ENCODE peak calls at places on chromosomes 12 and 14, in eight cellular contexts. J is OCI-LY7; W is A549; K is thyroid gland; L is CD8-positive, alpha-beta T cell; A is Panc1; I is neuronal stem cell; U is testis. F is an unnamed sample.

GRCh38 chr14:32702571-32702970 is 236.1 kb upstream of the NPAS3 start:
- DNase-seq in I (peak; percentile 47), L (no peak), K (peak; percentile 30), J (peak; percentile 14), U (peak; percentile 58), W (no peak), A (no peak), F (no peak)

GRCh38 chr12:45379261-45379660 is 163.4 kb downstream of the ANO6 start:
- DNase-seq in L (no peak), I (no peak), A (peak; percentile 33), K (no peak), W (no peak), U (no peak), J (no peak), F (no peak)

GRCh38 chr14:92586001-92586947 is 72.7 kb downstream of the RIN3 start:
- DNase-seq in K (no peak), L (peak; percentile 62), A (no peak), I (no peak), J (no peak), U (no peak), W (no peak), F (no peak)

GRCh38 chr12:89016970-89017778 is 335.1 kb downstream of the DUSP6 start:
- DNase-seq in U (peak; percentile 48), J (peak; percentile 71), W (peak; percentile 24), K (peak; percentile 6), A (peak; percentile 51), L (no peak), I (peak; percentile 62), F (peak; percentile 90)

GRCh38 chr14:22427771-22428228 is 161.2 kb downstream of the DAD1 start:
- DNase-seq in L (no peak), I (no peak), U (no peak), W (peak; percentile 13), K (peak; percentile 64), A (no peak), J (no peak), F (no peak)

GRCh38 chr12:110269622-110270124 is 11.4 kb upstream of the ATP2A2 start:
- DNase-seq in K (no peak), W (peak; percentile 87), A (no peak), J (no peak), I (no peak), U (no peak), L (no peak), F (peak; percentile 44)

GRCh38 chr14:104298458-104298857 is 160.1 kb downstream of the KIF26A start:
- DNase-seq in J (no peak), I (no peak), U (no peak), A (no peak), K (no peak), W (no peak), L (no peak), F (no peak)

GRCh38 chr14:103883263-103883523 is 35.8 kb upstream of the PPP1R13B start:
- DNase-seq in L (no peak), A (no peak), J (no peak), I (no peak), U (no peak), K (no peak), W (no peak), F (no peak)

GRCh38 chr12:132921685-132922084 is 34.3 kb upstream of the CHFR start:
- DNase-seq in A (no peak), U (no peak), W (no peak), I (no peak), K (no peak), J (no peak), L (no peak), F (no peak)

GRCh38 chr14:68467425-68467824 is 325.4 kb downstream of the ZFP36L1 start:
- DNase-seq in W (no peak), L (no peak), I (no peak), J (no peak), A (no peak), K (no peak), U (no peak), F (no peak)

GRCh38 chr12:11592484-11592883 is 57.0 kb upstream of the ETV6 start:
- DNase-seq in L (no peak), K (no peak), U (no peak), J (no peak), I (no peak), W (no peak), A (no peak), F (no peak)

GRCh38 chr14:24639270-24639669 is 5.3 kb upstream of the GZMB start:
- DNase-seq in K (no peak), L (no peak), W (no peak), A (no peak), U (no peak), J (no peak), I (no peak), F (no peak)

GRCh38 chr14:24634158-24634557 is at the start of gene GZMB:
- DNase-seq in W (no peak), A (no peak), K (no peak), L (peak; percentile 77), J (no peak), U (no peak), I (no peak), F (no peak)

GRCh38 chr14:24639905-24640304 is 5.9 kb upstream of the GZMB start:
- DNase-seq in L (no peak), U (no peak), I (no peak), A (no peak), W (no peak), J (no peak), K (no peak), F (no peak)
- H3K4me1 ChIP-seq in L (no peaks in the 10 kb centered on the region), U (no peaks in the 10 kb centered on the region), I (no peaks in the 10 kb centered on the region), A (no peaks in the 10 kb centered on the region), W (no peaks in the 10 kb centered on the region), J (peaks cover 6% of the 10 kb centered on the region), K (no peaks in the 10 kb centered on the region), F (no peaks in the 10 kb centered on the region)

GRCh38 chr12:3418609-3419469 is 72.2 kb upstream of the PRMT8 start:
- DNase-seq in L (no peak), K (no peak), A (no peak), J (no peak), I (no peak), W (no peak), U (no peak), F (no peak)

GRCh38 chr12:3420693-3421092 is 70.3 kb upstream of the PRMT8 start:
- DNase-seq in K (peak; percentile 14), W (no peak), L (no peak), I (no peak), J (no peak), A (no peak), U (no peak), F (no peak)

GRCh38 chr12:3417937-3418336 is 73.1 kb upstream of the PRMT8 start:
- DNase-seq in K (no peak), J (no peak), I (no peak), W (no peak), U (no peak), L (no peak), A (no peak), F (no peak)

GRCh38 chr12:3421191-3421590 is 69.8 kb upstream of the PRMT8 start:
- DNase-seq in K (no peak), U (no peak), I (no peak), J (no peak), W (no peak), L (no peak), A (no peak), F (no peak)

GRCh38 chr12:3419538-3419937 is 71.5 kb upstream of the PRMT8 start:
- DNase-seq in U (no peak), A (no peak), J (no peak), L (no peak), I (peak; percentile 48), W (no peak), K (no peak), F (no peak)
- H3K27ac ChIP-seq in U (no peak overlapping the region), A (no peak overlapping the region), J (no peak overlapping the region), L (no peak overlapping the region), I (no peak overlapping the region), W (no peak overlapping the region), K (no peak overlapping the region), F (no peak overlapping the region)

DNA sequence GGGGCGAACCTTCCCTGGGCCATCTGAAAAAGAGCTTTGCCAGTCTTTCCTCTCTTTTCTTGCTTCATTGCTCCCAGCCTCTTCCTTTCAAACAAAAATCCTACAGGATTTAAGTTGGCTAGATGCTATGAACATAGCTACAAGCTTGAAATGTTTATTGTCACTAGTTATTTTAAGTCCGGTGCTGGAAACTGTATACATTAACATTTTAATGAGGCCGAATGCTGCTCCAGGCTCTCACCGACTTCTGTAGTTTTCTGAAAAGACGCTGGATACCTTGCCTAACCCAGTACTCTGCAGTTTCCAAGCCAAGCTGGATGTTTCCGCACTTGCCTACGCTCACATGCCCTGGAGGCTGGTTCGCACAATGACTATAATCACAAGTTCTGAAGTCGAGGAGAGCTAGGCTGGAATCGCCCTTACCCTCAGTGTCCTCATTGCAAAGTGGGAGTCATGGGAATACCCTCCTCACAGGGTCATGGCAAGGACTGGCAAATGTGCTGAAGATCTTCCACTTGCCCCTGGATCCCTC is 39.1 kb downstream of the LTBP2 start:
- DNase-seq in I (no peak), A (no peak), K (peak; percentile 74), W (no peak), L (no peak), U (no peak), J (no peak), F (peak; percentile 47)
- H3K4me3 ChIP-seq in I (peak overlapping the region; percentile 49), A (no peak overlapping the region), K (no peak overlapping the region), W (peak overlapping the region; percentile 25), L (no peak overlapping the region), U (no peak overlapping the region), J (no peak overlapping the region), F (peak overlapping the region; percentile 44)

GRCh38 chr12:108633534-108634224 is at the start of gene SELPLG:
- DNase-seq in L (peak; percentile 96), U (peak; percentile 41), K (peak; percentile 73), W (no peak), I (no peak), J (peak; percentile 97), A (no peak), F (no peak)
- H3K4me1 ChIP-seq in L (peaks cover 73% of the 10 kb centered on the region), U (peaks cover 7% of the 10 kb centered on the region), K (peaks cover 54% of the 10 kb centered on the region), W (peaks cover 35% of the 10 kb centered on the region), I (peaks cover 57% of the 10 kb centered on the region), J (peaks cover 88% of the 10 kb centered on the region), A (peaks cover 25% of the 10 kb centered on the region), F (peaks cover 71% of the 10 kb centered on the region)

DNA sequence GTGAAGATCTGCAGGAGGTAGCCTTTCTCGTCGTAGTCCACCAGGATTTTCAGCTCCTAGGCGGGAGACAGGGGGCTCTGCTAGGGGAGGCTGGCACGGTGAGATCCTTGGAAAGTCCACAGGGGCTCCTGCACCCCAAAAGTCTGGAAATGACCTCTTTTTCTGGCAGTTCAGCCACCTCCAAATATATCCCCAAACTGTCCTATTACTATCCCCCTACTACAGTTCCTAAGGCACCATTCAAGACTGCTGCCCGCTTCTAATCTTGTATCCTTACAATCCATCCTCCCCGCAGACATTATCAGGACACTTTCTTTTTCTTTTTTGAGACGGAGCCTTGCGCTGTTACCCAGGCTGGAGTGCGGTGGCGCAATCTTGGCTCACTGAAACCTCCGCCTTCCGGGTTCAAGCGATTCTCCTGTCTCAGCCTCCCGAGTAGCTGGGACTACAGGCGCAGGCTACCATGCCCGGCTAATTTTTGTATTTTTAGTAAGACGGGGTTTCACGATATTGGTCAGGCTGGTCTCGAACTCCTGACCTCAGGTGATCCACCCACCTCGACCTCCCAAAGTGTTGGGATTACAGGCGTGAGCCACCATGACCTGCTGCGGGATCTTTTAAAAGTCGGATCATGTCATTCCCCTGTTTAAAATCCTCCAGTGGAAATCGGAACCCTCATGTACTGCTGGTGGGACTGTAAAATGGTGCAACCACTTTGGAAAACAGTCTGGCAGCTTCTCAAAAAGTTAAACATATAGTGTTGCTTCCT is 18.5 kb downstream of the HPD start:
- DNase-seq in I (no peak), W (no peak), J (no peak), K (no peak), L (no peak), A (no peak), U (no peak), F (no peak)
- H3K27ac ChIP-seq in I (no peak overlapping the region), W (peak overlapping the region; percentile 76), J (no peak overlapping the region), K (no peak overlapping the region), L (peak overlapping the region; percentile 54), A (peak overlapping the region; percentile 81), U (no peak overlapping the region), F (no peak overlapping the region)